ENCODE peak calls at places on chromosomes 2 and 18, in six cellular contexts. B, K, E, J, L and V are unnamed samples. For H3K4me1, the result is how much of the 10 kb centered on the place peaks cover.

GRCh38 chr2:58449286-58450010 is 208.3 kb upstream of the FANCL start:
- DNase-seq in K (no peak), J (no peak), L (no peak), B (no peak), E (no peak), V (no peak)

GRCh38 chr2:36456227-36456788 is 100.7 kb downstream of the CRIM1 start:
- DNase-seq in B (peak), L (peak), K (no peak), J (no peak), E (peak), V (peak)

GRCh38 chr2:30694286-30695055 is 112.8 kb downstream of the CAPN13 start:
- DNase-seq in B (no peak), L (no peak), E (no peak), J (no peak), K (no peak), V (no peak)

GRCh38 chr2:82258151-82258550 is 1953.6 kb upstream of the LRRTM1 start:
- DNase-seq in K (no peak), J (no peak), B (no peak), L (no peak), E (no peak), V (no peak)

GRCh38 chr2:223884399-223884798 is 47.0 kb upstream of the AP1S3 start:
- DNase-seq in L (no peak), K (no peak), J (no peak), E (no peak), B (no peak), V (no peak)

GRCh38 chr2:16546128-16546754 is 119.4 kb downstream of the CYRIA start:
- DNase-seq in L (peak), B (no peak), K (no peak), J (peak), E (no peak), V (peak)

GRCh38 chr2:238462782-238463396 is 36.2 kb downstream of the ASB1 start:
- DNase-seq in K (no peak), J (peak), B (no peak), L (no peak), E (no peak), V (no peak)

GRCh38 chr18:31744661-31745060 is 16.0 kb downstream of the SLC25A52 start:
- DNase-seq in L (no peak), J (no peak), E (no peak), K (no peak), B (no peak), V (no peak)

GRCh38 chr2:71613953-71614925 is 160.9 kb downstream of the DYSF start:
- DNase-seq in K (peak), L (peak), E (no peak), J (no peak), B (no peak), V (no peak)

GRCh38 chr18:44545359-44545985 is 135.2 kb upstream of the SETBP1 start:
- DNase-seq in J (no peak), K (no peak), L (no peak), B (no peak), E (no peak), V (no peak)

GRCh38 chr2:207892676-207893402 is 123.1 kb upstream of the FZD5 start:
- DNase-seq in L (no peak), B (no peak), J (no peak), E (no peak), K (no peak), V (no peak)

GRCh38 chr2:64318476-64318748 is 135.6 kb upstream of the LGALSL start:
- DNase-seq in E (no peak), K (no peak), L (no peak), J (no peak), B (no peak), V (no peak)

GRCh38 chr2:150046211-150046610 is 441.3 kb downstream of the RND3 start:
- DNase-seq in K (no peak), E (no peak), J (no peak), L (no peak), B (no peak), V (no peak)

GRCh38 chr2:70570041-70570661 is 16.5 kb upstream of the TGFA start:
- DNase-seq in L (no peak), B (no peak), J (no peak), K (peak), E (no peak), V (no peak)

GRCh38 chr2:219178377-219179175 is 501 bp downstream of the RETREG2 start:
- DNase-seq in E (peak), K (peak), J (peak), L (peak), B (peak), V (peak)

GRCh38 chr2:188293601-188294482 is 2.2 kb downstream of the GULP1 start:
- DNase-seq in E (no peak), J (peak), B (peak), K (peak), L (peak), V (peak)

GRCh38 chr2:128722469-128722868 is 403.8 kb upstream of the HS6ST1 start:
- DNase-seq in L (no peak), B (no peak), J (no peak), E (no peak), K (no peak), V (no peak)

GRCh38 chr18:45688113-45688512 is 35.9 kb upstream of the SLC14A1 start:
- DNase-seq in K (no peak), J (no peak), B (no peak), E (no peak), L (no peak), V (no peak)

GRCh38 chr2:16319425-16320245 is 346.0 kb downstream of the CYRIA start:
- DNase-seq in L (no peak), B (no peak), J (no peak), E (no peak), K (peak), V (no peak)

GRCh38 chr2:72770879-72771461 is 54.9 kb downstream of the EXOC6B start:
- DNase-seq in J (peak), E (peak), K (no peak), L (peak), B (no peak), V (peak)

GRCh38 chr2:96788393-96789244 is 27.4 kb upstream of the CNNM3 start:
- DNase-seq in E (no peak), L (peak), J (no peak), K (no peak), B (peak), V (peak)

GRCh38 chr2:109497447-109497846 is 116.3 kb downstream of the SEPTIN10 start:
- DNase-seq in K (no peak), E (no peak), J (no peak), B (peak), L (no peak), V (no peak)

GRCh38 chr2:140248623-140249022 is 1468.4 kb upstream of the NXPH2 start:
- DNase-seq in L (no peak), E (no peak), J (no peak), B (no peak), K (no peak), V (no peak)

DNA sequence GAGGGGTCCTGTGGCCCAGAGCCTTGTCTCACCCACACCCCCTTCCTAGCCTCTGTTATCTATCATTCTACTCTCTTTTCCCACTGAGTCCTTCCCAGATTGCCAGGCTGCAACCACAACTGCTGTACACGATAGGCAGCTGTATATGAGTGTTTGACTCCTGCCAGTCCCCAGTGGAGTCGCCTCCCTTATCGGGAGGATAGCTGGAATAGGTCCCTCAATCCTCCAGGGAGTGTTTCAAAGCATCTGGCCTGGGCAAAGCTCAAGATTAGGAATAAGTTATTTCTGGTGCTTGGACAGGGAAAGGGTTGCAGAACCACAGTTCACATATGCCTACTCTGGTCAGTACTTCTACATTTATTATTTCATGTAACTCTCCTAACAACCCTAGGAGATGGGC is 4.8 kb downstream of the MSGN1 start:
- DNase-seq in K (no peak), L (no peak), E (no peak), J (no peak), B (no peak), V (no peak)
- H3K4me1 ChIP-seq in K (under half), L (under half), E (under half), J (under half), B (under half), V (under half)

GRCh38 chr2:608297-608696 is 68.9 kb downstream of the TMEM18 start:
- DNase-seq in J (no peak), E (no peak), B (no peak), L (no peak), K (no peak), V (peak)

GRCh38 chr2:608711-609110 is 68.5 kb downstream of the TMEM18 start:
- DNase-seq in J (no peak), E (no peak), K (no peak), B (no peak), L (no peak), V (no peak)

GRCh38 chr2:609520-610280 is 67.5 kb downstream of the TMEM18 start:
- DNase-seq in B (no peak), L (no peak), E (no peak), K (no peak), J (no peak), V (no peak)

GRCh38 chr2:611519-611918 is 65.7 kb downstream of the TMEM18 start:
- DNase-seq in E (no peak), L (no peak), J (no peak), K (no peak), B (no peak), V (peak)

GRCh38 chr2:610465-610864 is 66.7 kb downstream of the TMEM18 start:
- DNase-seq in E (no peak), L (no peak), K (no peak), J (no peak), B (no peak), V (no peak)
- TF ChIP-seq POLR2A in E (no peak), L (no peak), K (no peak), J (no peak), B (no peak), V (no peak)

GRCh38 chr2:145751634-145752033 is 1231.7 kb upstream of the ZEB2 start:
- DNase-seq in L (peak), K (no peak), B (peak), E (no peak), J (no peak), V (peak)
- H3K27ac ChIP-seq in L (peak), K (no peak), B (peak), E (peak), J (peak), V (peak)

GRCh38 chr2:222837643-222838056 is 23.2 kb upstream of the ACSL3 start:
- DNase-seq in L (no peak), B (no peak), J (no peak), K (peak), E (no peak), V (no peak)
- H3K4me1 ChIP-seq in L (under half), B (under half), J (under half), K (under half), E (under half), V (under half)

GRCh38 chr2:171522057-171522803 is at the start of gene CYBRD1:
- DNase-seq in J (peak), B (peak), K (peak), E (no peak), L (peak), V (peak)

GRCh38 chr2:171523969-171524401 is 1.7 kb downstream of the CYBRD1 start:
- DNase-seq in E (no peak), B (no peak), K (peak), J (no peak), L (no peak), V (peak)

GRCh38 chr2:171522804-171523338 is 597 bp downstream of the CYBRD1 start:
- DNase-seq in B (no peak), K (no peak), L (no peak), E (no peak), J (peak), V (peak)

GRCh38 chr2:171521361-171522056 is 765 bp upstream of the CYBRD1 start:
- DNase-seq in L (no peak), B (no peak), K (no peak), J (no peak), E (no peak), V (no peak)

DNA sequence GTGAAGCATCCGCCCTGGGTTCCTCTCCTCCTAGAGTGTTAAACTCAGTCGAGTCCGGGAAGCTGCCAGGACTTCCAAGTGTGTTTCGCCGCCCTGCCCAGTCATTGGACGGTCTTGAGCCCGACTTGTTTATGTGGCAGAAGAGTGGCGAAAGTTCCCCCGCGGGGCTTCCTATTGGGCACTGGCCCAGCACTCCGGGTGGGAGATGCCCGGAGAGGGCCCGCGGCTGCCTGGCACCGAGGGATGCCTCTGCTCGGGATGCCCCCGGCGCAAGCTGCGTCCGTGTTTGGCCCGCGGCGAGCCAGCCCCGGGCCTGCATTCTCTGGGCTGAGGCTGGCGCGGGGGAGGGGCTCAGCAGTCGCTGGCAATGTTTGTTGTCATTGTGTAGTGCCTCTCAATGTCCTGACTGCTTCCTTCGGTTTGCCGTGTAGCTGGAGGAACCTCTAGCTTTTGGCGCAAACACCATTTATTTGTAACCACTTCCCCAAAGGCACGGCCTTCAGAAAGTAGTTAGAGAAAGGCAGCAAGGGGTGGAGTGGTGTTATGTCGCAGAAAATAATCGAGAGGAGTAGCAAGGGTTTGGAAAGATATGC is 1.2 kb downstream of the CYBRD1 start:
- DNase-seq in E (peak), L (peak), K (peak), J (peak), B (peak), V (peak)
- TF ChIP-seq POLR2A in E (no peak), L (no peak), K (peak), J (peak), B (peak), V (peak)

GRCh38 chr2:10753876-10754275 is 32.4 kb downstream of the ATP6V1C2 start:
- DNase-seq in K (no peak), J (no peak), L (no peak), B (no peak), E (no peak), V (no peak)
- H3K27ac ChIP-seq in K (no peak), J (no peak), L (no peak), B (no peak), E (no peak), V (no peak)

DNA sequence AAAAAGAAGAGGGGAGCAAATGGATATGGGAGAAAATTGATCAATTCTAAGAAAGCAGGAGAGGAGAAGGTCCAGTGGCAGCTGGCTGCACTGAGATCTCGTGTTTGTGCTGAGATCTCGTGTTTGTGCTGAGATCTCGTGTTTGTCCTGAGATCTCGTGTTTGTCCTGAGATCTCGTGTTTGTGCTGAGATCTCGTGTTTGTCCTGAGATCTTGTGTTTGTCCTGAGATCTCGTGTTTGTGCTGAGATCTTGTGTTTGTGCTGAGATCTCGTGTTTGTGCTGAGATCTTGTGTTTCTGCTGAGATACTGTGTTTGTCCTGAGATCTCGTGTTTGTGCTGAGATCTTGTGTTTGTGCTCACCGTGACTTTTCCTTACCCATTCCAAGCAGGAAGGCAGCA is 254.4 kb downstream of the BCL2 start:
- DNase-seq in L (no peak), B (no peak), J (no peak), K (no peak), E (no peak), V (no peak)
- H3K4me1 ChIP-seq in L (under half), B (under half), J (under half), K (under half), E (under half), V (under half)

DNA sequence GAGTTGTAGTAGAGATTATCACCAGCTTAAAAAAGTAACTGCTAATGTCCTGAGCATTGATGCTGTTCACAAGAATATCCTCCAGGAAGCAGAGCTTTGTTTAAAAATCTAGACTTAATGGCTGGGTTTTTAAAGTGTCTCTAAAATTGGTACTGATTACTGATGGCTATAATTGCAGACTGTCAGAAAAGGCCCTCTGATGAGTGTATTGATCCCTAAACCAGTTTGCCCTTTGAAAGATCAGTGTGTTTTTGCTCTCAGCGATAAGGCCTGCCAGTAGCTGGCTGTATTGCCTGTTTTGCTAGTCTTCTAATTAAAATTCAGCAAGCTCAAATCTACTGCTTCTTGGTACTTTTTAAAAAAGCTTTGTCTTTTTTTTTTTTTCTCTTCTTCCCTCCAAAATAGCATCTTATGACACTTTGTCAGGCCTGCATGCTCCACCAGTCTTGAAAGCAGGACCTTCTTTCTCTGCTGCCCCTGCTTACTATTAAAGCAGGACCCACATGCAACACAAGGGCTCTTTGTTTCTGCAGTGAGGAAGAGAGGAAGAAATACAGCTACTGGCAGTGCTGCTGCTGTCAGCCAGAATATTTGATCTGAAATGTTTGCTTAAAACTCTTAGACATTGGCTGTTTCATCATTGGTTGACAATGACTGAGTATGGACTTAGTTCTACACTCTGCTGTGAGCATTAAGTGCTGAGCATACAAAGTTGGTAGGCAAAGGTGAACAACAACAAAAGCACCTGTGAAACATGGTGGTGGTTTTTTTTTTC is 1.8 kb downstream of the SEC11C start:
- DNase-seq in K (no peak), L (no peak), J (no peak), B (no peak), E (no peak), V (no peak)
- TF ChIP-seq POLR2A in K (no peak), L (peak), J (no peak), B (no peak), E (no peak), V (no peak)

DNA sequence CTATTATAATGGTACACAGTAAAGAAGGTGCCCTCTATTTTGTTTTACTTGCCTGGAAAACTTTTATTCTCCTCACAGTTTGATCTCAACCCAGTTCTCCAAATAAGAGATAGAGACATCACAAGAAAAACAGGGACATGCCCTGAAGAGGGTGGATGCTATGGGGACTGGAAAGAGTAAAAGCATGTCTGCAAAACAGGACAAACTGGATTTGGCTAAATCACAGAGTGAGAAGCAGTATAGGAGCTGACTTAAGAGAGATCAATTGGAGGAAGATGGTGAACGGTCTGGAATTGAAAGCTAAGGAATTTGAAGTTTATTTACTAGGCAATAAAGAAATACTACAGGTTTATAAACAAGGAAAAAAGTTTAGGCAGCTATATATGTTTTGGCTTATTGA is 33.0 kb downstream of the SP140L start:
- DNase-seq in B (no peak), J (no peak), E (no peak), K (no peak), L (no peak), V (no peak)
- H3K27ac ChIP-seq in B (no peak), J (no peak), E (no peak), K (no peak), L (no peak), V (no peak)

DNA sequence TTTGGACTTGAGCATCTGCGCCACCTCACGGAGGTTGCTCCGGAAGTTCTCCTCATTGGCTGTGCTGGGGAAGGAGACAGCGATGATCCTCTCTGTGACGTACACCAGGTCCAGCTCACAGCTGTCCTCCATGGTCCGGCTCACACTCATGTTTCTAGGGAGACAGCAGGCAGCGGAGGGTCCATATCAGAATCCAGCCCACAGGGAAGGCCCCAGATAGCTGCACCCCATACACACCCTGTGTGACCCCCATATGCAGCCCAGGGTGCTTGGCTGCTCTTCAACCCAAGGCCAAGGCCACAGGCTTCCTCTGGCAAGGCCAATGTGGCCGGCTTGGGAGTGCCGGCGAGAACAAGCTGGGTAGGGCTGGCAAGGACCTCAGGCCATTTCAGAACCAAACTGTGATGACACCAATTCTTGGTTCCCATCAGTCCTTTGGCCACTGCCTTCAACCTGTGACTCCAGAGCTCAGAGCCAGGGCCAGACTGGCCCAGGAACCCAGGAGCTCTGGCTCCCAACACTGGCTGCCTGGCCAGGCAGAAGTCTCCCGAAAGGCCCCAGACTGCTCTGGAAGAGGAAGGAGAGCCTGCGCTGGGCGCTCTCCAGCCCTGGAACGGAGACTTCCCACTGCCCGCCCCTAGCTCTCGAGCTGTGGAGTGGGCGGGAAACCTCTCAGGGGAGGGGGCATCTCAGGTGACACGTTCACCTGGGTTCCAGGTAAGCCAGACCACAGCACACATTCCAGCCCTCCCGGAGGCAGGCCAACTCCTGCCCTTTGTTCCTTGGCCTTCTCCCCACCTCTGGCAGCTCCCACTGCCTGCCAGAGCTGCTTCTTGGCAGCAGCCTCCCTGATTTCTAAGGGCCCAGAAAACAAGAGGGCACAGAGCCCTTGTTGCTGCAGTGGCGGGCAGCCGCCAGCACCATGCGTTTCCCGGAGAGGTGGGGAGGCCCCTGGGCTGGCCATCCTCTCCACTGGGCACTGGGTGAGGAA is 104.7 kb downstream of the TNS1 start:
- DNase-seq in K (peak), E (no peak), J (no peak), L (peak), B (peak), V (no peak)
- H3K4me1 ChIP-seq in K (under half), E (under half), J (under half), L (half or more), B (half or more), V (under half)